ENCODE peak calls at places on chromosomes 12 and 14, in seven cellular contexts. V is heart right ventricle; S is left ventricle myocardium inferior; K is occipital lobe; X is RCC 7860; D is stimulated activated CD8-positive, alpha-beta memory T cell treated with anti-CD3 and anti-CD28 coated beads, Interleukin-7, amount 100 ng/mL, for 4 hours; A is T follicular helper cell. E is an unnamed sample.
A peak's percentile ranks its signal among the peaks of the same experiment; 100 is the strongest.

GRCh38 chr12:94621662-94622359 is 28.5 kb downstream of the TMCC3 start:
- DNase-seq in X (peak; percentile 73), S (no peak), K (no peak), V (no peak), D (no peak), A (no peak), E (no peak)

GRCh38 chr12:130664252-130664651 is 51.8 kb downstream of the RIMBP2 start:
- DNase-seq in S (no peak), V (no peak), X (no peak), D (no peak), A (no peak), K (no peak), E (no peak)

GRCh38 chr14:27390130-27390529 is 792.3 kb upstream of the NOVA1 start:
- DNase-seq in V (no peak), K (no peak), D (no peak), A (no peak), X (no peak), S (no peak), E (no peak)

GRCh38 chr14:99287269-99287942 is 15.4 kb upstream of the BCL11B start:
- DNase-seq in S (no peak), X (no peak), V (no peak), K (no peak), A (no peak), D (no peak), E (no peak)

GRCh38 chr14:24804813-24805212 is 170.8 kb upstream of the GZMB start:
- DNase-seq in X (no peak), A (no peak), S (no peak), K (no peak), V (no peak), D (no peak), E (no peak)

GRCh38 chr14:105248368-105249174 is at the start of gene BTBD6:
- DNase-seq in K (peak; percentile 68), V (peak; percentile 88), S (peak; percentile 89), X (peak; percentile 28), D (peak; percentile 61), A (peak; percentile 83), E (peak; percentile 77)

GRCh38 chr14:81396108-81396507 is 4.0 kb downstream of the STON2 start:
- DNase-seq in A (no peak), X (no peak), K (no peak), V (no peak), S (no peak), D (no peak), E (no peak)

GRCh38 chr14:99041820-99042174 is 230.2 kb downstream of the BCL11B start:
- DNase-seq in V (no peak), S (no peak), K (no peak), X (no peak), A (no peak), D (no peak), E (no peak)

GRCh38 chr14:76322594-76323220 is 53.2 kb upstream of the ESRRB start:
- DNase-seq in X (no peak), S (no peak), D (no peak), K (no peak), A (no peak), V (no peak), E (no peak)

GRCh38 chr12:57094194-57095160 is 5.6 kb downstream of the NAB2 start:
- DNase-seq in A (no peak), K (no peak), D (no peak), X (no peak), V (no peak), S (no peak), E (no peak)

GRCh38 chr14:79011091-79011919 is 841.1 kb downstream of the NRXN3 start:
- DNase-seq in D (no peak), A (no peak), X (peak; percentile 51), K (no peak), V (no peak), S (no peak), E (no peak)

E was measured in effector CD8-positive, alpha-beta T cell.